ENCODE peak calls at places on chromosomes 11 and 22, in four cellular contexts. H is ecto neural progenitor cell, F is IMR-90, M is DND-41. J is an unnamed sample.

GRCh38 chr11:78525720-78526119 is 48.9 kb downstream of the NARS2 start:
- DNase-seq in H (no peak), F (no peak), M (no peak), J (no peak)

GRCh38 chr11:6365659-6366058 is 24.6 kb upstream of the SMPD1 start:
- DNase-seq in H (no peak), F (no peak), M (no peak), J (no peak)

GRCh38 chr11:7688238-7688826 is 15.0 kb upstream of the CYB5R2 start:
- DNase-seq in H (no peak), F (peak; percentile 31), M (peak; percentile 16), J (peak; percentile 56)

GRCh38 chr11:15806217-15806616 is 550.1 kb downstream of the SOX6 start:
- DNase-seq in H (no peak), F (no peak), M (no peak), J (no peak)

GRCh38 chr22:38165929-38166593 is 15.6 kb downstream of the PLA2G6 start:
- DNase-seq in H (no peak), F (no peak), M (no peak), J (no peak)

GRCh38 chr11:59172345-59173079 is 580 bp downstream of the DTX4 start:
- DNase-seq in H (peak; percentile 64), F (no peak), M (peak; percentile 20), J (peak; percentile 16)

GRCh38 chr11:102836290-102836875 is 7.0 kb downstream of the MMP3 start:
- DNase-seq in H (no peak), F (peak; percentile 78), M (no peak), J (no peak)

GRCh38 chr11:2447951-2448650 is 3.3 kb downstream of the KCNQ1 start:
- DNase-seq in H (no peak), F (no peak), M (no peak), J (no peak)

GRCh38 chr11:17343907-17344306 is 7.7 kb upstream of the NCR3LG1 start:
- DNase-seq in H (no peak), F (peak; percentile 87), M (no peak), J (no peak)

GRCh38 chr11:9886595-9886994 is 222.7 kb downstream of the SWAP70 start:
- DNase-seq in H (no peak), F (no peak), M (no peak), J (no peak)

GRCh38 chr22:39593061-39593930 is 22.7 kb downstream of the CACNA1I start:
- DNase-seq in H (no peak), F (no peak), M (no peak), J (no peak)

GRCh38 chr11:64564947-64565889 is 25.8 kb upstream of the SLC22A12 start:
- DNase-seq in H (peak; percentile 71), F (no peak), M (no peak), J (no peak)

GRCh38 chr22:19703869-19704268 is 10.4 kb upstream of the SEPTIN5 start:
- DNase-seq in H (no peak), F (no peak), M (no peak), J (no peak)

GRCh38 chr22:22749167-22749758 is 104.8 kb downstream of the GGTLC2 start:
- DNase-seq in H (no peak), F (no peak), M (no peak), J (no peak)

GRCh38 chr22:37051629-37052385 is at the start of gene KCTD17:
- DNase-seq in H (peak; percentile 80), F (peak; percentile 59), M (peak; percentile 74), J (peak; percentile 55)

GRCh38 chr11:66339686-66340483 is 3.7 kb upstream of the RIN1 start:
- DNase-seq in H (no peak), F (no peak), M (no peak), J (no peak)

GRCh38 chr11:79121351-79121750 is 319.5 kb downstream of the TENM4 start:
- DNase-seq in H (no peak), F (peak; percentile 19), M (no peak), J (peak; percentile 19)

GRCh38 chr11:44916316-44916715 is 34.4 kb downstream of the TP53I11 start:
- DNase-seq in H (no peak), F (no peak), M (no peak), J (no peak)

GRCh38 chr22:38316340-38317236 is 645 bp downstream of the CSNK1E start:
- DNase-seq in H (peak; percentile 75), F (peak; percentile 51), M (peak; percentile 60), J (peak; percentile 29)

GRCh38 chr11:73749118-73749517 is 11.8 kb downstream of the RAB6A start:
- DNase-seq in H (no peak), F (no peak), M (no peak), J (no peak)

GRCh38 chr11:110710520-110711381 is 1.5 kb downstream of the ARHGAP20 start:
- DNase-seq in H (peak; percentile 56), F (peak; percentile 51), M (no peak), J (peak; percentile 48)

GRCh38 chr11:117202386-117203068 is 3.4 kb downstream of the TAGLN start:
- DNase-seq in H (no peak), F (no peak), M (no peak), J (no peak)

GRCh38 chr11:11416502-11416901 is 63.5 kb upstream of the CSNK2A3 start:
- DNase-seq in H (no peak), F (peak; percentile 45), M (peak; percentile 23), J (no peak)

GRCh38 chr11:61052182-61052972 is 49.9 kb upstream of the CD5 start:
- DNase-seq in H (no peak), F (no peak), M (no peak), J (no peak)